ENCODE peak calls at places on chromosomes 3 and 15, in seven cellular contexts. X, L, J, A, C, M and P are unnamed samples.

GRCh38 chr15:91308209-91308608 is 208.2 kb downstream of the SV2B start:
- DNase-seq in X (no peak), L (no peak), J (no peak), A (no peak), C (no peak), M (no peak), P (no peak)

GRCh38 chr3:49092948-49093852 is 671 bp downstream of the QRICH1 start:
- DNase-seq in X (peak), L (peak), J (peak), A (peak), C (peak), M (peak), P (peak)

GRCh38 chr3:27385504-27385903 is 16.3 kb upstream of the NEK10 start:
- DNase-seq in X (no peak), L (no peak), J (no peak), A (no peak), C (no peak), M (no peak), P (no peak)

GRCh38 chr3:59052803-59053411 is 3.1 kb upstream of the CFAP20DC start:
- DNase-seq in X (peak), L (peak), J (peak), A (peak), C (no peak), M (peak), P (peak)

GRCh38 chr15:88166330-88166993 is 90.1 kb downstream of the NTRK3 start:
- DNase-seq in X (peak), L (no peak), J (no peak), A (peak), C (no peak), M (peak), P (no peak)

GRCh38 chr15:62067448-62068044 is 769 bp downstream of the C2CD4A start:
- DNase-seq in X (peak), L (no peak), J (peak), A (no peak), C (no peak), M (peak), P (no peak)

GRCh38 chr3:131217296-131217741 is 164.3 kb upstream of the NUDT16 start:
- DNase-seq in X (no peak), L (peak), J (no peak), A (no peak), C (no peak), M (no peak), P (peak)

GRCh38 chr3:190175490-190175889 is 54.8 kb upstream of the P3H2 start:
- DNase-seq in X (peak), L (no peak), J (no peak), A (no peak), C (no peak), M (no peak), P (peak)

GRCh38 chr3:124784686-124785382 is 54.6 kb downstream of the UMPS start:
- DNase-seq in X (peak), L (no peak), J (no peak), A (no peak), C (no peak), M (no peak), P (no peak)

GRCh38 chr3:31960793-31961431 is 20.1 kb downstream of the OSBPL10 start:
- DNase-seq in X (peak), L (peak), J (peak), A (peak), C (no peak), M (no peak), P (peak)

GRCh38 chr15:39363761-39364586 is 216.9 kb upstream of the THBS1 start:
- DNase-seq in X (peak), L (peak), J (no peak), A (no peak), C (no peak), M (no peak), P (peak)

GRCh38 chr3:38460377-38461085 is 6.8 kb downstream of the ACVR2B start:
- DNase-seq in X (no peak), L (no peak), J (no peak), A (peak), C (no peak), M (peak), P (no peak)

GRCh38 chr15:78873796-78874761 is 1.4 kb downstream of the MORF4L1 start:
- DNase-seq in X (peak), L (peak), J (peak), A (no peak), C (no peak), M (no peak), P (no peak)
- TF ChIP-seq CTCF in X (no peak), L (no peak), J (no peak), A (no peak), C (no peak), M (no peak), P (peak)

GRCh38 chr3:182716114-182716688 is 77.1 kb upstream of the ATP11B start:
- DNase-seq in X (no peak), L (no peak), J (no peak), A (no peak), C (no peak), M (peak), P (no peak)
- TF ChIP-seq CTCF in X (no peak), L (no peak), J (no peak), A (no peak), C (no peak), M (no peak), P (no peak)

GRCh38 chr3:159416854-159417253 is 571.8 kb upstream of the IL12A start:
- DNase-seq in X (peak), L (peak), J (no peak), A (no peak), C (no peak), M (peak), P (no peak)
- TF ChIP-seq CTCF in X (no peak), L (no peak), J (no peak), A (no peak), C (no peak), M (no peak), P (no peak)

GRCh38 chr3:47002490-47003410 is 23.3 kb downstream of the NBEAL2 start:
- DNase-seq in X (no peak), L (no peak), J (no peak), A (no peak), C (peak), M (no peak), P (no peak)
- TF ChIP-seq CTCF in X (no peak), L (no peak), J (no peak), A (peak), C (no peak), M (no peak), P (peak)